ENCODE peak calls at places on chromosomes 4 and X, in six cellular contexts. C, T, A, Q, R and K are unnamed samples.

GRCh38 chrX:63513825-63514574 is 162.9 kb upstream of the SPIN4 start:
- DNase-seq in Q (no peak), T (no peak), A (no peak), C (no peak), R (no peak), K (no peak)

GRCh38 chr4:6493668-6494304 is 21.4 kb upstream of the PPP2R2C start:
- DNase-seq in A (peak; percentile 12), T (no peak), C (peak; percentile 67), R (peak; percentile 8), Q (no peak), K (no peak)

GRCh38 chrX:15749642-15750610 is 11.9 kb downstream of the CA5B start:
- DNase-seq in T (peak; percentile 31), C (no peak), Q (no peak), R (no peak), A (peak; percentile 17), K (no peak)

GRCh38 chrX:44036336-44036735 is 63.1 kb upstream of the NDP start:
- DNase-seq in R (no peak), Q (no peak), A (no peak), C (no peak), T (no peak), K (no peak)

GRCh38 chr4:1537410-1538095 is 131.3 kb upstream of the NKX1-1 start:
- DNase-seq in T (no peak), A (no peak), R (no peak), Q (peak; percentile 55), C (no peak), K (no peak)

GRCh38 chr4:163527172-163527571 is 32.7 kb downstream of the TMA16 start:
- DNase-seq in R (no peak), Q (no peak), T (no peak), A (no peak), C (no peak), K (no peak)

GRCh38 chr4:24802648-24803047 is 7.3 kb downstream of the SOD3 start:
- DNase-seq in R (no peak), C (no peak), T (no peak), Q (no peak), A (no peak), K (no peak)

GRCh38 chr4:10622728-10623127 is 61.8 kb downstream of the CLNK start:
- DNase-seq in T (no peak), Q (no peak), A (no peak), R (no peak), C (no peak), K (peak; percentile 11)

GRCh38 chr4:16031554-16032381 is 52.1 kb downstream of the PROM1 start:
- DNase-seq in C (no peak), A (no peak), T (no peak), Q (no peak), R (no peak), K (no peak)

GRCh38 chr4:66906314-66906713 is 639.0 kb downstream of the CENPC start:
- DNase-seq in C (no peak), A (no peak), T (no peak), R (no peak), Q (no peak), K (no peak)

GRCh38 chrX:143669395-143669794 is 33.5 kb upstream of the SLITRK4 start:
- DNase-seq in A (no peak), R (no peak), Q (no peak), T (no peak), C (no peak), K (no peak)

GRCh38 chr4:84167579-84167978 is 331.5 kb downstream of the NKX6-1 start:
- DNase-seq in Q (no peak), A (no peak), T (no peak), R (peak; percentile 12), C (peak; percentile 77), K (no peak)

GRCh38 chrX:131762802-131763234 is 218.9 kb downstream of the OR13H1 start:
- DNase-seq in C (no peak), T (peak; percentile 48), R (no peak), A (no peak), Q (no peak), K (no peak)

GRCh38 chr4:25320374-25321172 is 8.0 kb downstream of the ZCCHC4 start:
- DNase-seq in T (no peak), R (no peak), A (no peak), Q (no peak), C (no peak), K (no peak)

GRCh38 chr4:114378306-114378903 is 220.2 kb upstream of the UGT8 start:
- DNase-seq in A (peak; percentile 59), C (no peak), Q (no peak), R (no peak), T (no peak), K (no peak)
- H3K27ac ChIP-seq in A (no peak overlapping the region), C (no peak overlapping the region), Q (no peak overlapping the region), R (no peak overlapping the region), T (no peak overlapping the region), K (no peak overlapping the region)

GRCh38 chr4:76212301-76212700 is 1.3 kb downstream of the SCARB2 start:
- DNase-seq in C (no peak), Q (no peak), A (no peak), T (no peak), R (no peak), K (no peak)
- H3K4me1 ChIP-seq in C (peaks cover 9% of the 10 kb centered on the region), Q (peaks cover 88% of the 10 kb centered on the region), A (peaks cover 5% of the 10 kb centered on the region), T (peaks cover 64% of the 10 kb centered on the region), R (peaks cover 14% of the 10 kb centered on the region), K (peaks cover 5% of the 10 kb centered on the region)

GRCh38 chrX:133637765-133638164 is 222.5 kb upstream of the GPC4 start:
- DNase-seq in A (no peak), R (no peak), T (no peak), C (no peak), Q (no peak), K (no peak)
- H3K27ac ChIP-seq in A (no peak overlapping the region), R (no peak overlapping the region), T (no peak overlapping the region), C (no peak overlapping the region), Q (no peak overlapping the region), K (no peak overlapping the region)

GRCh38 chr4:76457885-76458284 is 22.9 kb downstream of the SHROOM3 start:
- DNase-seq in A (no peak), T (no peak), C (peak; percentile 60), Q (no peak), R (no peak), K (no peak)

GRCh38 chr4:76459291-76459723 is 24.3 kb downstream of the SHROOM3 start:
- DNase-seq in C (peak; percentile 87), R (peak; percentile 97), T (no peak), A (no peak), Q (no peak), K (peak; percentile 84)

GRCh38 chr4:76463568-76463967 is 28.5 kb downstream of the SHROOM3 start:
- DNase-seq in Q (no peak), C (no peak), A (no peak), T (no peak), R (no peak), K (no peak)

GRCh38 chr4:76458297-76458696 is 23.3 kb downstream of the SHROOM3 start:
- DNase-seq in C (no peak), R (no peak), Q (no peak), A (no peak), T (no peak), K (no peak)

GRCh38 chr4:76458829-76459228 is 23.8 kb downstream of the SHROOM3 start:
- DNase-seq in C (peak; percentile 71), A (no peak), R (peak; percentile 81), T (no peak), Q (no peak), K (no peak)
- H3K4me1 ChIP-seq in C (peaks cover 10% of the 10 kb centered on the region), A (no peaks in the 10 kb centered on the region), R (peaks cover 20% of the 10 kb centered on the region), T (no peaks in the 10 kb centered on the region), Q (no peaks in the 10 kb centered on the region), K (peaks cover 3% of the 10 kb centered on the region)

GRCh38 chr4:80143305-80143679 is 54.0 kb upstream of the PRDM8 start:
- DNase-seq in Q (no peak), R (no peak), C (no peak), A (no peak), T (no peak), K (no peak)
- H3K27ac ChIP-seq in Q (no peak overlapping the region), R (no peak overlapping the region), C (no peak overlapping the region), A (no peak overlapping the region), T (no peak overlapping the region), K (no peak overlapping the region)

DNA sequence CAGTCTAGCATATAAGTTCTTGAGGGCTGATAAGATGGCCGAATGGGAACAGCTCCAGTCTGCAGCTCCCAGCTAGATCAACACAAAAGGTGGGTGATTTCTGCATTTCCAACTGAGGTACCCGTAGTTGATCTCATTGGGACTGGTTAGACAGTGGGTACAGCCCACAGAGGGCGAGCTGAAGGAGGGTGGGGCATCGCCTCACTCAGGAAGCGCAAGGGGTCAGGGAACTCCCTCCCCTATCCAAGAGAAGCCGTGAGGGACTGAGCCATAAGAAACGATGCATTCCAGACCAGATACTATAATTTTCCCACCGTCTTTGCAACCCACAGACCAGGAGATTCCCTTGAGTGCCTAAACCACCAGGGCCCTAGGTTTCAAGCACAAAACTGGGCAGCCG is 109.0 kb downstream of the RPS6KA6 start:
- DNase-seq in T (no peak), Q (no peak), C (no peak), R (no peak), A (no peak), K (no peak)
- H3K4me1 ChIP-seq in T (no peaks in the 10 kb centered on the region), Q (no peaks in the 10 kb centered on the region), C (no peaks in the 10 kb centered on the region), R (no peaks in the 10 kb centered on the region), A (no peaks in the 10 kb centered on the region), K (peaks cover 1% of the 10 kb centered on the region)